ENCODE peak calls at places on chromosomes 16 and 17, in eight cellular contexts. Y is IMR-90, W is stomach, F is Peyer's patch, A is upper lobe of left lung, O is GM12878, X is esophagus squamous epithelium, I is K562. R is an unnamed sample.

GRCh38 chr16:67372664-67373063 is 20.6 kb downstream of the TPPP3 start:
- DNase-seq in F (no peak), A (no peak), I (peak; percentile 33), X (no peak), Y (peak; percentile 36), W (no peak), O (no peak), R (no peak)

GRCh38 chr16:56255904-56256303 is 64.6 kb downstream of the GNAO1 start:
- DNase-seq in F (no peak), O (no peak), X (no peak), W (no peak), I (no peak), Y (no peak), A (no peak), R (no peak)

GRCh38 chr16:21610766-21611165 is 11.4 kb downstream of the METTL9 start:
- DNase-seq in F (no peak), O (no peak), A (no peak), X (no peak), Y (no peak), W (no peak), I (no peak), R (no peak)

GRCh38 chr17:43517161-43517560 is 29.0 kb downstream of the ETV4 start:
- DNase-seq in X (no peak), A (no peak), F (no peak), Y (no peak), O (peak; percentile 61), I (no peak), W (no peak), R (no peak)

GRCh38 chr17:1762233-1762905 is 509 bp downstream of the SERPINF1 start:
- DNase-seq in I (peak; percentile 55), Y (peak; percentile 39), F (no peak), A (no peak), W (no peak), X (no peak), O (no peak), R (no peak)

GRCh38 chr16:50547944-50548658 is at the start of gene NKD1:
- DNase-seq in I (peak; percentile 65), Y (peak; percentile 9), A (peak; percentile 71), X (no peak), W (peak; percentile 79), O (no peak), F (peak; percentile 84), R (peak; percentile 59)

GRCh38 chr16:87724490-87725291 is 41.1 kb downstream of the KLHDC4 start:
- DNase-seq in A (no peak), W (no peak), X (no peak), O (peak; percentile 25), Y (no peak), I (no peak), F (no peak), R (no peak)

GRCh38 chr17:3603119-3603869 is 5.9 kb downstream of the TRPV1 start:
- DNase-seq in X (no peak), Y (peak; percentile 84), W (no peak), F (no peak), A (no peak), O (no peak), I (no peak), R (no peak)

GRCh38 chr17:10063730-10064221 is 134.6 kb downstream of the GAS7 start:
- DNase-seq in Y (peak; percentile 31), A (peak; percentile 75), X (no peak), I (no peak), O (peak; percentile 56), F (no peak), W (peak; percentile 29), R (no peak)

GRCh38 chr17:63390090-63390489 is 56.0 kb downstream of the CYB561 start:
- DNase-seq in F (no peak), X (no peak), A (no peak), O (no peak), I (no peak), Y (no peak), W (no peak), R (no peak)

GRCh38 chr17:45139533-45139920 is 4.0 kb downstream of the ACBD4 start:
- DNase-seq in Y (no peak), I (no peak), A (no peak), O (no peak), W (no peak), X (no peak), F (no peak), R (no peak)

GRCh38 chr16:49556252-49557069 is 182.9 kb downstream of the C16orf78 start:
- DNase-seq in O (no peak), W (no peak), I (peak; percentile 25), A (no peak), X (no peak), Y (peak; percentile 35), F (peak; percentile 20), R (peak; percentile 9)

GRCh38 chr17:21360048-21360447 is 16.1 kb upstream of the KCNJ12 start:
- DNase-seq in X (no peak), Y (no peak), I (no peak), O (no peak), W (no peak), A (no peak), F (no peak), R (no peak)

GRCh38 chr17:56121661-56122060 is 31.6 kb upstream of the ANKFN1 start:
- DNase-seq in F (no peak), Y (no peak), X (no peak), A (no peak), W (no peak), O (no peak), I (no peak), R (no peak)

GRCh38 chr17:43728081-43728480 is 30.5 kb downstream of the SOST start:
- DNase-seq in X (no peak), Y (no peak), W (no peak), O (no peak), F (no peak), I (no peak), A (no peak), R (no peak)

GRCh38 chr16:50721549-50722409 is 20.1 kb upstream of the CYLD start:
- DNase-seq in A (peak; percentile 4), F (no peak), Y (no peak), W (no peak), I (no peak), X (no peak), O (no peak), R (no peak)

GRCh38 chr17:42720996-42721583 is 23.8 kb downstream of the EZH1 start:
- DNase-seq in A (no peak), I (peak; percentile 81), Y (peak; percentile 71), X (no peak), W (no peak), O (no peak), F (no peak), R (no peak)

GRCh38 chr16:83717814-83718213 is 90.0 kb upstream of the HSBP1 start:
- DNase-seq in F (no peak), O (no peak), I (no peak), X (no peak), Y (peak; percentile 49), A (no peak), W (no peak), R (no peak)

GRCh38 chr17:80887639-80888175 is 103.9 kb upstream of the CHMP6 start:
- DNase-seq in F (peak; percentile 30), A (no peak), Y (no peak), X (no peak), W (no peak), O (no peak), I (no peak), R (no peak)

GRCh38 chr17:37510056-37510455 is 20.4 kb downstream of the DUSP14 start:
- DNase-seq in I (no peak), A (no peak), O (no peak), W (no peak), F (no peak), Y (no peak), X (no peak), R (no peak)

GRCh38 chr17:80850817-80851216 is 140.8 kb upstream of the CHMP6 start:
- DNase-seq in F (peak; percentile 2), I (no peak), X (no peak), Y (peak; percentile 74), W (no peak), A (no peak), O (no peak), R (no peak)

GRCh38 chr16:15777533-15778203 is 79.2 kb downstream of the MYH11 start:
- DNase-seq in A (no peak), F (no peak), W (no peak), O (no peak), I (peak; percentile 76), X (no peak), Y (peak; percentile 61), R (peak; percentile 19)

GRCh38 chr16:1163567-1164055 is 10.7 kb downstream of the CACNA1H start:
- DNase-seq in X (no peak), Y (peak; percentile 45), W (no peak), I (no peak), F (no peak), A (no peak), O (no peak), R (no peak)

GRCh38 chr17:8264320-8264719 is 15.2 kb downstream of the PFAS start:
- DNase-seq in I (no peak), A (no peak), F (no peak), W (no peak), Y (no peak), X (no peak), O (no peak), R (no peak)
- H3K36me3 ChIP-seq in I (peaks cover 87% of the 10 kb centered on the region), A (peaks cover 46% of the 10 kb centered on the region), F (no peaks in the 10 kb centered on the region), W (peaks cover 90% of the 10 kb centered on the region), Y (peaks cover 44% of the 10 kb centered on the region), X (peaks cover 29% of the 10 kb centered on the region), O (peaks cover 38% of the 10 kb centered on the region), R (peaks cover 11% of the 10 kb centered on the region)

GRCh38 chr17:73349647-73350046 is 37.8 kb upstream of the CDC42EP4 start:
- DNase-seq in W (no peak), X (no peak), O (no peak), F (no peak), I (no peak), A (no peak), Y (no peak), R (no peak)
- H3K27ac ChIP-seq in W (peak overlapping the region; percentile 62), X (peak overlapping the region; percentile 33), O (no peak overlapping the region), F (peak overlapping the region; percentile 67), I (no peak overlapping the region), A (no peak overlapping the region), Y (no peak overlapping the region), R (no peak overlapping the region)

GRCh38 chr16:30657866-30658730 is at the start of gene FBRS:
- DNase-seq in X (peak; percentile 99), W (peak; percentile 100), F (peak; percentile 100), A (peak; percentile 100), I (peak; percentile 100), Y (peak; percentile 100), O (peak; percentile 99), R (peak; percentile 100)

GRCh38 chr16:30656388-30656787 is 1.8 kb upstream of the FBRS start:
- DNase-seq in Y (no peak), A (no peak), I (no peak), X (no peak), W (no peak), F (no peak), O (no peak), R (no peak)

GRCh38 chr16:30655815-30656347 is 2.4 kb upstream of the FBRS start:
- DNase-seq in A (no peak), F (no peak), X (no peak), I (no peak), O (no peak), Y (no peak), W (no peak), R (no peak)

GRCh38 chr16:30658731-30659506 is 688 bp downstream of the FBRS start:
- DNase-seq in X (peak; percentile 93), Y (peak; percentile 97), I (no peak), A (peak; percentile 96), W (peak; percentile 73), O (peak; percentile 90), F (peak; percentile 88), R (peak; percentile 84)

GRCh38 chr16:30656974-30657865 is 1.0 kb upstream of the FBRS start:
- DNase-seq in Y (no peak), F (no peak), O (no peak), X (no peak), I (peak; percentile 57), W (no peak), A (peak; percentile 35), R (peak; percentile 64)
- TF ChIP-seq POLR2A in Y (no peak), F (no peak), O (peak; percentile 9), X (peak; percentile 24), I (peak; percentile 36), W (no peak), A (no peak), R (no peak)

GRCh38 chr17:7582401-7583252 is 1.0 kb upstream of the MPDU1 start:
- DNase-seq in W (no peak), Y (no peak), X (no peak), F (no peak), O (no peak), I (no peak), A (no peak), R (no peak)
- H3K36me3 ChIP-seq in W (peaks cover 28% of the 10 kb centered on the region), Y (peaks cover 24% of the 10 kb centered on the region), X (peaks cover 14% of the 10 kb centered on the region), F (no peaks in the 10 kb centered on the region), O (peaks cover 9% of the 10 kb centered on the region), I (peaks cover 29% of the 10 kb centered on the region), A (peaks cover 26% of the 10 kb centered on the region), R (peaks cover 21% of the 10 kb centered on the region)